ENCODE peak calls at places on chromosomes 13 and 19, in seven cellular contexts. One of them, this sample, is unnamed.

GRCh38 chr19:2811735-2812413 is 7.8 kb upstream of the ZNF554 start:
- DNase-seq in HCT116: no peak
- DNase-seq in AG04450: no peak
- DNase-seq in IMR-90: no peak
- DNase-seq in RWPE1: no peak
- DNase-seq in CD8-positive, alpha-beta T cell: no peak
- DNase-seq in psoas muscle: no peak
- DNase-seq in this sample: no peak

GRCh38 chr19:42471554-42472249 is 29.0 kb upstream of the CXCL17 start:
- DNase-seq in HCT116: no peak
- DNase-seq in RWPE1: no peak
- DNase-seq in AG04450: no peak
- DNase-seq in IMR-90: peak; percentile 5
- DNase-seq in psoas muscle: no peak
- DNase-seq in CD8-positive, alpha-beta T cell: no peak
- DNase-seq in this sample: no peak

GRCh38 chr13:21338156-21338555 is 120.9 kb downstream of the ZDHHC20 start:
- DNase-seq in HCT116: no peak
- DNase-seq in RWPE1: no peak
- DNase-seq in AG04450: no peak
- DNase-seq in CD8-positive, alpha-beta T cell: no peak
- DNase-seq in psoas muscle: no peak
- DNase-seq in IMR-90: no peak
- DNase-seq in this sample: peak; percentile 29

GRCh38 chr13:61286148-61286745 is 129.4 kb downstream of the PCDH20 start:
- DNase-seq in RWPE1: no peak
- DNase-seq in IMR-90: no peak
- DNase-seq in CD8-positive, alpha-beta T cell: no peak
- DNase-seq in HCT116: peak; percentile 16
- DNase-seq in AG04450: no peak
- DNase-seq in psoas muscle: no peak
- DNase-seq in this sample: peak; percentile 36

GRCh38 chr19:35986111-35986510 is 8.9 kb upstream of the SDHAF1 start:
- DNase-seq in psoas muscle: no peak
- DNase-seq in CD8-positive, alpha-beta T cell: no peak
- DNase-seq in RWPE1: no peak
- DNase-seq in HCT116: no peak
- DNase-seq in AG04450: no peak
- DNase-seq in IMR-90: no peak
- DNase-seq in this sample: no peak

GRCh38 chr19:41299755-41300089 is 10.2 kb upstream of the CCDC97 start:
- DNase-seq in HCT116: no peak
- DNase-seq in AG04450: peak; percentile 80
- DNase-seq in psoas muscle: peak; percentile 89
- DNase-seq in RWPE1: no peak
- DNase-seq in CD8-positive, alpha-beta T cell: peak; percentile 35
- DNase-seq in IMR-90: peak; percentile 92
- DNase-seq in this sample: no peak

GRCh38 chr19:11020982-11021759 is 60.3 kb downstream of the SMARCA4 start:
- DNase-seq in HCT116: no peak
- DNase-seq in RWPE1: no peak
- DNase-seq in psoas muscle: no peak
- DNase-seq in IMR-90: no peak
- DNase-seq in CD8-positive, alpha-beta T cell: no peak
- DNase-seq in AG04450: no peak
- DNase-seq in this sample: no peak

GRCh38 chr13:102402292-102402691 is 444 bp upstream of the FGF14 start:
- DNase-seq in HCT116: no peak
- DNase-seq in RWPE1: no peak
- DNase-seq in IMR-90: peak; percentile 39
- DNase-seq in psoas muscle: peak; percentile 44
- DNase-seq in CD8-positive, alpha-beta T cell: no peak
- DNase-seq in AG04450: no peak
- DNase-seq in this sample: peak; percentile 41

GRCh38 chr13:37446503-37446902 is 152.1 kb downstream of the POSTN start:
- DNase-seq in IMR-90: peak; percentile 93
- DNase-seq in RWPE1: peak; percentile 28
- DNase-seq in psoas muscle: no peak
- DNase-seq in CD8-positive, alpha-beta T cell: no peak
- DNase-seq in AG04450: peak; percentile 70
- DNase-seq in HCT116: no peak
- DNase-seq in this sample: no peak

GRCh38 chr13:72025836-72026235 is 158.8 kb upstream of the DACH1 start:
- DNase-seq in psoas muscle: no peak
- DNase-seq in CD8-positive, alpha-beta T cell: no peak
- DNase-seq in AG04450: no peak
- DNase-seq in HCT116: no peak
- DNase-seq in IMR-90: no peak
- DNase-seq in RWPE1: no peak
- DNase-seq in this sample: no peak

GRCh38 chr19:52592301-52592700 is 22.2 kb downstream of the ZNF701 start:
- DNase-seq in psoas muscle: no peak
- DNase-seq in HCT116: no peak
- DNase-seq in CD8-positive, alpha-beta T cell: no peak
- DNase-seq in AG04450: no peak
- DNase-seq in RWPE1: no peak
- DNase-seq in IMR-90: no peak
- DNase-seq in this sample: no peak

GRCh38 chr13:43448605-43449004 is 338.2 kb downstream of the ENOX1 start:
- DNase-seq in CD8-positive, alpha-beta T cell: no peak
- DNase-seq in HCT116: no peak
- DNase-seq in psoas muscle: no peak
- DNase-seq in IMR-90: no peak
- DNase-seq in RWPE1: no peak
- DNase-seq in AG04450: no peak
- DNase-seq in this sample: no peak

GRCh38 chr19:7917292-7918061 is 2.7 kb upstream of the SNAPC2 start:
- DNase-seq in psoas muscle: peak; percentile 77
- DNase-seq in IMR-90: peak; percentile 45
- DNase-seq in HCT116: no peak
- DNase-seq in CD8-positive, alpha-beta T cell: no peak
- DNase-seq in RWPE1: no peak
- DNase-seq in AG04450: no peak
- DNase-seq in this sample: peak; percentile 28

GRCh38 chr13:32791545-32792172 is 205.4 kb downstream of the PDS5B start:
- DNase-seq in HCT116: no peak
- DNase-seq in IMR-90: peak; percentile 35
- DNase-seq in AG04450: no peak
- DNase-seq in CD8-positive, alpha-beta T cell: no peak
- DNase-seq in psoas muscle: no peak
- DNase-seq in RWPE1: no peak
- DNase-seq in this sample: no peak

GRCh38 chr19:32392946-32393345 is 12.6 kb upstream of the DPY19L3 start:
- DNase-seq in IMR-90: no peak
- DNase-seq in psoas muscle: no peak
- DNase-seq in AG04450: no peak
- DNase-seq in HCT116: no peak
- DNase-seq in RWPE1: no peak
- DNase-seq in CD8-positive, alpha-beta T cell: no peak
- DNase-seq in this sample: no peak

GRCh38 chr13:74274946-74275345 is 140.7 kb upstream of the KLF12 start:
- DNase-seq in AG04450: no peak
- DNase-seq in HCT116: no peak
- DNase-seq in RWPE1: no peak
- DNase-seq in psoas muscle: no peak
- DNase-seq in IMR-90: no peak
- DNase-seq in CD8-positive, alpha-beta T cell: no peak
- DNase-seq in this sample: no peak

GRCh38 chr13:25752957-25753540 is 298.8 kb downstream of the SHISA2 start:
- DNase-seq in HCT116: no peak
- DNase-seq in CD8-positive, alpha-beta T cell: no peak
- DNase-seq in AG04450: peak; percentile 18
- DNase-seq in psoas muscle: peak; percentile 67
- DNase-seq in RWPE1: peak; percentile 51
- DNase-seq in IMR-90: peak; percentile 36
- DNase-seq in this sample: no peak

GRCh38 chr19:41528106-41528505 is 47.9 kb upstream of the CEACAM21 start:
- DNase-seq in RWPE1: no peak
- DNase-seq in AG04450: no peak
- DNase-seq in HCT116: no peak
- DNase-seq in IMR-90: no peak
- DNase-seq in CD8-positive, alpha-beta T cell: no peak
- DNase-seq in psoas muscle: no peak
- DNase-seq in this sample: no peak

GRCh38 chr19:17951151-17952040 is 15.5 kb upstream of the KCNN1 start:
- DNase-seq in IMR-90: no peak
- DNase-seq in CD8-positive, alpha-beta T cell: no peak
- DNase-seq in psoas muscle: no peak
- DNase-seq in HCT116: no peak
- DNase-seq in RWPE1: no peak
- DNase-seq in AG04450: no peak
- DNase-seq in this sample: peak; percentile 38

GRCh38 chr19:16338470-16339360 is 14.1 kb downstream of the KLF2 start:
- DNase-seq in HCT116: peak; percentile 56
- DNase-seq in AG04450: peak; percentile 69
- DNase-seq in CD8-positive, alpha-beta T cell: no peak
- DNase-seq in RWPE1: peak; percentile 64
- DNase-seq in IMR-90: peak; percentile 96
- DNase-seq in psoas muscle: no peak
- DNase-seq in this sample: no peak

GRCh38 chr13:74280795-74281490 is 146.7 kb upstream of the KLF12 start:
- DNase-seq in psoas muscle: no peak
- DNase-seq in IMR-90: peak; percentile 34
- DNase-seq in AG04450: no peak
- DNase-seq in CD8-positive, alpha-beta T cell: no peak
- DNase-seq in RWPE1: no peak
- DNase-seq in HCT116: no peak
- DNase-seq in this sample: no peak

GRCh38 chr19:33245948-33246728 is 20.5 kb upstream of the SLC7A10 start:
- DNase-seq in CD8-positive, alpha-beta T cell: no peak
- DNase-seq in RWPE1: no peak
- DNase-seq in HCT116: no peak
- DNase-seq in psoas muscle: peak; percentile 71
- DNase-seq in IMR-90: no peak
- DNase-seq in AG04450: no peak
- DNase-seq in this sample: no peak

GRCh38 chr19:30651066-30651465 is 278.9 kb downstream of the ZNF536 start:
- DNase-seq in psoas muscle: no peak
- DNase-seq in RWPE1: no peak
- DNase-seq in HCT116: no peak
- DNase-seq in IMR-90: no peak
- DNase-seq in AG04450: no peak
- DNase-seq in CD8-positive, alpha-beta T cell: no peak
- DNase-seq in this sample: no peak

GRCh38 chr19:12783226-12783848 is 7.9 kb upstream of the JUNB start:
- DNase-seq in AG04450: no peak
- DNase-seq in psoas muscle: no peak
- DNase-seq in HCT116: no peak
- DNase-seq in RWPE1: peak; percentile 16
- DNase-seq in IMR-90: no peak
- DNase-seq in CD8-positive, alpha-beta T cell: no peak
- DNase-seq in this sample: no peak

GRCh38 chr19:39147480-39147879 is 21.9 kb downstream of the PAK4 start:
- DNase-seq in CD8-positive, alpha-beta T cell: no peak
- DNase-seq in HCT116: no peak
- DNase-seq in AG04450: no peak
- DNase-seq in psoas muscle: no peak
- DNase-seq in RWPE1: no peak
- DNase-seq in IMR-90: no peak
- DNase-seq in this sample: no peak

GRCh38 chr13:100039740-100040139 is 49.2 kb upstream of the PCCA start:
- DNase-seq in RWPE1: no peak
- DNase-seq in HCT116: no peak
- DNase-seq in IMR-90: peak; percentile 3
- DNase-seq in CD8-positive, alpha-beta T cell: no peak
- DNase-seq in AG04450: no peak
- DNase-seq in psoas muscle: no peak
- DNase-seq in this sample: no peak

GRCh38 chr19:15894359-15894758 is 3.5 kb downstream of the CYP4F2 start:
- DNase-seq in psoas muscle: no peak
- DNase-seq in IMR-90: no peak
- DNase-seq in RWPE1: no peak
- DNase-seq in CD8-positive, alpha-beta T cell: no peak
- DNase-seq in AG04450: no peak
- DNase-seq in HCT116: no peak
- DNase-seq in this sample: no peak

GRCh38 chr19:9144920-9145319 is 4.7 kb downstream of the ZNF317 start:
- DNase-seq in RWPE1: no peak
- DNase-seq in HCT116: no peak
- DNase-seq in psoas muscle: no peak
- DNase-seq in IMR-90: no peak
- DNase-seq in AG04450: no peak
- DNase-seq in CD8-positive, alpha-beta T cell: no peak
- DNase-seq in this sample: no peak

GRCh38 chr19:4059931-4060620 is 6.6 kb downstream of the ZBTB7A start:
- DNase-seq in IMR-90: no peak
- DNase-seq in HCT116: no peak
- DNase-seq in psoas muscle: peak; percentile 90
- DNase-seq in AG04450: no peak
- DNase-seq in CD8-positive, alpha-beta T cell: no peak
- DNase-seq in RWPE1: peak; percentile 71
- DNase-seq in this sample: no peak

GRCh38 chr19:6199240-6199983 is 63.9 kb downstream of the ACSBG2 start:
- DNase-seq in IMR-90: peak; percentile 98
- DNase-seq in CD8-positive, alpha-beta T cell: peak; percentile 99
- DNase-seq in RWPE1: peak; percentile 100
- DNase-seq in psoas muscle: peak; percentile 100
- DNase-seq in AG04450: peak; percentile 97
- DNase-seq in HCT116: peak; percentile 97
- DNase-seq in this sample: peak; percentile 98
- H3K27ac ChIP-seq in IMR-90: peak overlapping the region; percentile 71
- H3K27ac ChIP-seq in CD8-positive, alpha-beta T cell: peak overlapping the region; percentile 65
- H3K27ac ChIP-seq in RWPE1: peak overlapping the region; percentile 89
- H3K27ac ChIP-seq in psoas muscle: peak overlapping the region; percentile 82
- H3K27ac ChIP-seq in AG04450: no peak overlapping the region
- H3K27ac ChIP-seq in HCT116: peak overlapping the region; percentile 66
- H3K27ac ChIP-seq in this sample: peak overlapping the region; percentile 91

GRCh38 chr13:111005808-111006494 is 91.1 kb upstream of the ANKRD10 start:
- DNase-seq in psoas muscle: peak; percentile 72
- DNase-seq in AG04450: no peak
- DNase-seq in CD8-positive, alpha-beta T cell: no peak
- DNase-seq in HCT116: no peak
- DNase-seq in IMR-90: peak; percentile 43
- DNase-seq in RWPE1: no peak
- DNase-seq in this sample: no peak
- H3K27ac ChIP-seq in psoas muscle: peak overlapping the region; percentile 92
- H3K27ac ChIP-seq in AG04450: peak overlapping the region; percentile 89
- H3K27ac ChIP-seq in CD8-positive, alpha-beta T cell: no peak overlapping the region
- H3K27ac ChIP-seq in HCT116: peak overlapping the region; percentile 43
- H3K27ac ChIP-seq in IMR-90: peak overlapping the region; percentile 73
- H3K27ac ChIP-seq in RWPE1: no peak overlapping the region
- H3K27ac ChIP-seq in this sample: no peak overlapping the region

GRCh38 chr13:79398915-79399314 is 7.1 kb downstream of the RBM26 start:
- DNase-seq in psoas muscle: no peak
- DNase-seq in RWPE1: peak; percentile 16
- DNase-seq in CD8-positive, alpha-beta T cell: no peak
- DNase-seq in HCT116: no peak
- DNase-seq in AG04450: no peak
- DNase-seq in IMR-90: peak; percentile 55
- DNase-seq in this sample: no peak
- H3K27ac ChIP-seq in psoas muscle: peak overlapping the region; percentile 33
- H3K27ac ChIP-seq in RWPE1: no peak overlapping the region
- H3K27ac ChIP-seq in CD8-positive, alpha-beta T cell: no peak overlapping the region
- H3K27ac ChIP-seq in HCT116: no peak overlapping the region
- H3K27ac ChIP-seq in AG04450: no peak overlapping the region
- H3K27ac ChIP-seq in IMR-90: no peak overlapping the region
- H3K27ac ChIP-seq in this sample: no peak overlapping the region

GRCh38 chr13:28719656-28720055 is 886 bp upstream of the SLC46A3 start:
- DNase-seq in HCT116: no peak
- DNase-seq in psoas muscle: no peak
- DNase-seq in RWPE1: peak; percentile 6
- DNase-seq in CD8-positive, alpha-beta T cell: no peak
- DNase-seq in IMR-90: peak; percentile 54
- DNase-seq in AG04450: no peak
- DNase-seq in this sample: no peak
- H3K27ac ChIP-seq in HCT116: no peak overlapping the region
- H3K27ac ChIP-seq in psoas muscle: peak overlapping the region; percentile 99
- H3K27ac ChIP-seq in RWPE1: no peak overlapping the region
- H3K27ac ChIP-seq in CD8-positive, alpha-beta T cell: peak overlapping the region; percentile 88
- H3K27ac ChIP-seq in IMR-90: no peak overlapping the region
- H3K27ac ChIP-seq in AG04450: no peak overlapping the region
- H3K27ac ChIP-seq in this sample: no peak overlapping the region

GRCh38 chr19:48660854-48661731 is 11.7 kb downstream of the NTN5 start:
- DNase-seq in CD8-positive, alpha-beta T cell: peak; percentile 53
- DNase-seq in AG04450: no peak
- DNase-seq in HCT116: peak; percentile 95
- DNase-seq in psoas muscle: peak; percentile 93
- DNase-seq in IMR-90: peak; percentile 86
- DNase-seq in RWPE1: peak; percentile 95
- DNase-seq in this sample: peak; percentile 92
- H3K27ac ChIP-seq in CD8-positive, alpha-beta T cell: peak overlapping the region; percentile 56
- H3K27ac ChIP-seq in AG04450: no peak overlapping the region
- H3K27ac ChIP-seq in HCT116: peak overlapping the region; percentile 23
- H3K27ac ChIP-seq in psoas muscle: peak overlapping the region; percentile 23
- H3K27ac ChIP-seq in IMR-90: no peak overlapping the region
- H3K27ac ChIP-seq in RWPE1: peak overlapping the region; percentile 80
- H3K27ac ChIP-seq in this sample: peak overlapping the region; percentile 71